ENCODE peak calls at places on chromosomes 5 and 9, in four cellular contexts. One of them, this sample, is unnamed.

GRCh38 chr5:143879646-143880045 is 67.7 kb downstream of the HMHB1 start:
- DNase-seq in mesendoderm: no peak
- DNase-seq in H9: no peak
- DNase-seq in H1: no peak
- DNase-seq in this sample: peak

GRCh38 chr9:21970800-21971620 is 23.2 kb downstream of the CDKN2A start:
- DNase-seq in mesendoderm: peak
- DNase-seq in H9: peak
- DNase-seq in H1: no peak
- DNase-seq in this sample: no peak

GRCh38 chr9:19119801-19120440 is 7.4 kb downstream of the PLIN2 start:
- DNase-seq in mesendoderm: no peak
- DNase-seq in H9: no peak
- DNase-seq in H1: no peak
- DNase-seq in this sample: no peak

GRCh38 chr9:113593682-113594281 is 130.3 kb downstream of the RGS3 start:
- DNase-seq in mesendoderm: peak
- DNase-seq in H9: peak
- DNase-seq in H1: peak
- DNase-seq in this sample: peak

GRCh38 chr5:56278267-56278826 is 45.2 kb upstream of the ANKRD55 start:
- DNase-seq in mesendoderm: peak
- DNase-seq in H9: no peak
- DNase-seq in H1: no peak
- DNase-seq in this sample: peak

GRCh38 chr5:82100303-82101077 is 128.7 kb downstream of the ATG10 start:
- DNase-seq in mesendoderm: peak
- DNase-seq in H9: peak
- DNase-seq in H1: no peak
- DNase-seq in this sample: peak

GRCh38 chr5:115243412-115243811 is 19.3 kb downstream of the PGGT1B start:
- DNase-seq in mesendoderm: no peak
- DNase-seq in H9: no peak
- DNase-seq in H1: no peak
- DNase-seq in this sample: peak

GRCh38 chr5:140546851-140547507 is 483 bp upstream of the EIF4EBP3 start:
- DNase-seq in mesendoderm: no peak
- DNase-seq in H9: no peak
- DNase-seq in H1: no peak
- DNase-seq in this sample: no peak

GRCh38 chr9:115158666-115159481 is 40.9 kb upstream of the TNC start:
- DNase-seq in mesendoderm: no peak
- DNase-seq in H9: no peak
- DNase-seq in H1: no peak
- DNase-seq in this sample: peak

GRCh38 chr9:15087031-15087417 is 176.8 kb upstream of the FREM1 start:
- DNase-seq in mesendoderm: no peak
- DNase-seq in H9: no peak
- DNase-seq in H1: no peak
- DNase-seq in this sample: peak

GRCh38 chr5:138402640-138403039 is 36.2 kb upstream of the REEP2 start:
- DNase-seq in mesendoderm: no peak
- DNase-seq in H9: no peak
- DNase-seq in H1: no peak
- DNase-seq in this sample: no peak

DNA sequence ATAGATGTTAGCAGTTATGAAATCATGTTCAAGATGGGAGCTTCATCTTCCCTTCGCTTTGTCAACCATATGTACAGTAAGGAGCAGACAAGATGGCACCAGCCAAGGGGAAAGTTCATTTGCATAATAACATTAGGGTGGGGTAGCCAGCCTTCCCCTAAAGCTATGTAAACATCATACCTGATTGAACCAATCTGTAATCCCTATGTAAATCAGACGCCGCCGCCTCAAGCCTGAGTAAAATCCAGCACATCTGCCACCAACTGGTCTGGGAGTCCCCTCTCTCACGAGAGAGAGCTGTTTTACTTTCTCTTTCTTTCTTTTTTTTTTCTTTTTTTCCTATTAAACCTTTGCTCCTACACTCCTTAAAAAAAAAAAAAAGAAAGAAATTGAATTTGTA is 30.8 kb upstream of the REEP2 start:
- DNase-seq in mesendoderm: peak
- DNase-seq in H9: no peak
- DNase-seq in H1: no peak
- DNase-seq in this sample: no peak
- H4K5ac ChIP-seq in mesendoderm: no peak
- H4K5ac ChIP-seq in H9: no peak
- H4K5ac ChIP-seq in H1: no peak
- H4K5ac ChIP-seq in this sample: no peak

DNA sequence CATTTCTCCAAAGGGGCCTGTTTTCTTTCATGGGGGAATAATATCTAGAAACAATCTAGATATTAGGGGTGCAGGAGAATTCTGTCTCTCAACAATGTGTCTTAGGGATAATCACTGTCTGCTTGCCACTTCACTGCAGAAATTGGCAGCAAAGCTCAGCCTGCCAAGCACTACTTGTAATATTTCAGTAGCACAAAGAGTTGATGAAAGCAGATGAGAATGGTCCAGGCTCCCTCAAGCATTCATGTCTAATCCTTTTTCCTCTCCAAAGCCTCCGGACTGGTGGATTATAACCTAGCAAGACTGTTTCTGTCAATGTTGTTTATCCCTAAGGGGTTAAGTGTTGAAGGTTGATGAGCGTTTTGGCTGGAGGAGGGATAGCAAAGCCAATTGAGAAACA is 13.3 kb upstream of the MPDZ start:
- DNase-seq in mesendoderm: no peak
- DNase-seq in H9: no peak
- DNase-seq in H1: no peak
- DNase-seq in this sample: no peak
- H4K5ac ChIP-seq in mesendoderm: no peak
- H4K5ac ChIP-seq in H9: no peak
- H4K5ac ChIP-seq in H1: no peak
- H4K5ac ChIP-seq in this sample: no peak

DNA sequence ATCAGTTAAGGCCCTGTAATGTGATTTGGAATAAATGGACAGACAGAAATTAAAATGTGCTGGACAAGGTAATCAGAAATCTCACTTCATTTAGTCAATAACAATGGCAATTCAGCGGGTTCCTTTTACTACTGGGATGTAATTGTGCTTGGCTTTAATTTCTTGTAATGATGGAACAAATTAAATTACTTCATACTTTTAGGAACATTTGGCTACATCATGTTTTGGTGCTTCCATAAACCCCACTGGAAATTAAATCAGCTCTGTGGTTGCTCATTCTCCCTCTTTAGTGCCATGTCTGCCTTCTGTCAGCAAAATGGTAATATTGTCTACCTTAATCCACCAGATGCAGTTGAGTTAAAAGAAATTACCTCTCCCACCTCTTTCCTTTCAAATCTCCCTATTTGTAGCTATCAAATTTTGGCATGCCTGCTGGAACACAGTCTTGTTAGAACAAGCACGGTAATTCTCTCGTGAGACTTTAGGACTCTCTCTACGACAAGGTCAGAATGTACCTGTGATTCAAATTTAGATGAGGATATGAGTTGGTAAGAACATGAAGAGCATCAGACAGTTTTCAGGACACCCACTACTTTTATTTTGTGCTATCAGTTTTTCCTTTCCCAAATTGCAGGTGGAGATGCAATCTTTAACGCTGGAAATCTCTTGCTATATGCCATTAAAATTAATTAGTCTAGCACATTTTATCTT is 476.3 kb downstream of the RAB3C start:
- DNase-seq in mesendoderm: no peak
- DNase-seq in H9: no peak
- DNase-seq in H1: no peak
- DNase-seq in this sample: no peak
- H4K5ac ChIP-seq in mesendoderm: no peak
- H4K5ac ChIP-seq in H9: no peak
- H4K5ac ChIP-seq in H1: no peak
- H4K5ac ChIP-seq in this sample: no peak

GRCh38 chr5:164303646-164304225 is 798.3 kb downstream of the MAT2B start:
- DNase-seq in mesendoderm: no peak
- DNase-seq in H9: no peak
- DNase-seq in H1: no peak
- DNase-seq in this sample: no peak

GRCh38 chr5:164300295-164300694 is 794.9 kb downstream of the MAT2B start:
- DNase-seq in mesendoderm: no peak
- DNase-seq in H9: no peak
- DNase-seq in H1: no peak
- DNase-seq in this sample: no peak

GRCh38 chr5:164301136-164301535 is 795.7 kb downstream of the MAT2B start:
- DNase-seq in mesendoderm: no peak
- DNase-seq in H9: no peak
- DNase-seq in H1: no peak
- DNase-seq in this sample: no peak

GRCh38 chr5:164301708-164302107 is 796.3 kb downstream of the MAT2B start:
- DNase-seq in mesendoderm: no peak
- DNase-seq in H9: no peak
- DNase-seq in H1: no peak
- DNase-seq in this sample: no peak

GRCh38 chr5:164302533-164303235 is 797.3 kb downstream of the MAT2B start:
- DNase-seq in mesendoderm: no peak
- DNase-seq in H9: no peak
- DNase-seq in H1: no peak
- DNase-seq in this sample: peak
- H4K5ac ChIP-seq in mesendoderm: no peak
- H4K5ac ChIP-seq in H9: no peak
- H4K5ac ChIP-seq in H1: no peak
- H4K5ac ChIP-seq in this sample: no peak

GRCh38 chr5:150172563-150172962 is 6.0 kb downstream of the CDX1 start:
- DNase-seq in mesendoderm: no peak
- DNase-seq in H9: no peak
- DNase-seq in H1: no peak
- DNase-seq in this sample: no peak

GRCh38 chr5:150173154-150173553 is 6.6 kb downstream of the CDX1 start:
- DNase-seq in mesendoderm: no peak
- DNase-seq in H9: no peak
- DNase-seq in H1: no peak
- DNase-seq in this sample: no peak

GRCh38 chr5:150175536-150175935 is 9.0 kb downstream of the CDX1 start:
- DNase-seq in mesendoderm: peak
- DNase-seq in H9: peak
- DNase-seq in H1: no peak
- DNase-seq in this sample: peak

GRCh38 chr5:150175076-150175475 is 8.5 kb downstream of the CDX1 start:
- DNase-seq in mesendoderm: no peak
- DNase-seq in H9: no peak
- DNase-seq in H1: no peak
- DNase-seq in this sample: no peak

GRCh38 chr5:150174285-150174684 is 7.7 kb downstream of the CDX1 start:
- DNase-seq in mesendoderm: no peak
- DNase-seq in H9: no peak
- DNase-seq in H1: no peak
- DNase-seq in this sample: no peak
- H4K5ac ChIP-seq in mesendoderm: no peak
- H4K5ac ChIP-seq in H9: no peak
- H4K5ac ChIP-seq in H1: no peak
- H4K5ac ChIP-seq in this sample: no peak

DNA sequence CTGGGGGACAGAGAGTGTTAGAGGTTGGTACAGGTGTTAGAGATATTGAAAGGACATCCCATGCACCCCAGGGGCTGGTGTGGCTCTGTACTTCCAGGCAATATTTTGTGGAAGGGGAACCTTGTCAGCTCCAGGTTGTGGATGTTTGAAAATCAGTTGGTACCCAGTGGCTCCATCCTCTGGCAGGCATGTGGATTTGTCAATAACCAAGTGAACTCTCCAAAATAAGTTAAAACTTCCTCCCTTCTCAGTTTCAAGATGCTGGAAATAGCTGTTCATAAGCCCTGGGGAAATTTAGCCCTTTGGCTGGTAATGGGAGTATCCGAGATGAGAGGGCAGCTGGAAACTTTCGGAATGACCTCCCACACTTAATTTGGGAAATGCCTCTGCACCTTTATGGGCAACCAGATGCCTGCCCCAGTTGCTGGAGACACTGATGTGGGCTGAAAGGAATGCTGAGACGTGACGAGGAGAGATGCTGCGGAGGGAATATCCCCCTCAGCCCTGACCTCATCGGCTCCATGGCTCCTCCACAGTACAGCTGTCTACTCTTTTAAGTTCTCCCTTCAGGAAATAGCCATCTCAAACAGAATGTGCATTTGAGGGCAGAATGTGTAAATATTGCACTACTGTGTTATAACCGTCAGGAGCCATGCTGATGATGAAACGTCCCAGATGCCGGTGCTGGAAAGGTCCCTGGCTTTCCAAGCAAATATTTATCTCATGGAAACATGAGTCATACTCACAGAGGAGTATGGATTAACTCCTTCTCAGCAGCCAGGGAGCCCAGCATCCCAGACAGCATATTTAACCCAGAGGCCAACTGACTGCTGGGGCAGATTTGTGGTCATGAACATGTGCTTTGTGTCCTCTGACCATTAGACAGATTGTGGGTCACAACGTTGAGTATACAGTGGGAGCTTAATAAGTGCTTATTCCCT is 29.5 kb downstream of the TGFBI start:
- DNase-seq in mesendoderm: peak
- DNase-seq in H9: peak
- DNase-seq in H1: no peak
- DNase-seq in this sample: peak
- H4K5ac ChIP-seq in mesendoderm: no peak
- H4K5ac ChIP-seq in H9: no peak
- H4K5ac ChIP-seq in H1: no peak
- H4K5ac ChIP-seq in this sample: peak

GRCh38 chr5:64458948-64459347 is 46.9 kb upstream of the RGS7BP start:
- DNase-seq in mesendoderm: no peak
- DNase-seq in H9: no peak
- DNase-seq in H1: no peak
- DNase-seq in this sample: no peak

GRCh38 chr5:64453405-64453804 is 52.4 kb upstream of the RGS7BP start:
- DNase-seq in mesendoderm: no peak
- DNase-seq in H9: no peak
- DNase-seq in H1: no peak
- DNase-seq in this sample: no peak

GRCh38 chr5:64462391-64462790 is 43.4 kb upstream of the RGS7BP start:
- DNase-seq in mesendoderm: no peak
- DNase-seq in H9: no peak
- DNase-seq in H1: no peak
- DNase-seq in this sample: no peak

GRCh38 chr5:64457846-64458245 is 48.0 kb upstream of the RGS7BP start:
- DNase-seq in mesendoderm: no peak
- DNase-seq in H9: no peak
- DNase-seq in H1: no peak
- DNase-seq in this sample: no peak
- H4K5ac ChIP-seq in mesendoderm: no peak
- H4K5ac ChIP-seq in H9: no peak
- H4K5ac ChIP-seq in H1: no peak
- H4K5ac ChIP-seq in this sample: no peak

GRCh38 chr9:109253637-109254284 is 67.1 kb downstream of the EPB41L4B start:
- DNase-seq in mesendoderm: peak
- DNase-seq in H9: no peak
- DNase-seq in H1: no peak
- DNase-seq in this sample: peak
- H4K5ac ChIP-seq in mesendoderm: no peak
- H4K5ac ChIP-seq in H9: no peak
- H4K5ac ChIP-seq in H1: no peak
- H4K5ac ChIP-seq in this sample: peak

GRCh38 chr9:132014218-132014800 is 65.4 kb downstream of the MED27 start:
- DNase-seq in mesendoderm: no peak
- DNase-seq in H9: no peak
- DNase-seq in H1: no peak
- DNase-seq in this sample: no peak
- H4K5ac ChIP-seq in mesendoderm: no peak
- H4K5ac ChIP-seq in H9: no peak
- H4K5ac ChIP-seq in H1: no peak
- H4K5ac ChIP-seq in this sample: no peak

GRCh38 chr5:172521338-172521932 is 67.1 kb upstream of the SH3PXD2B start:
- DNase-seq in mesendoderm: no peak
- DNase-seq in H9: no peak
- DNase-seq in H1: no peak
- DNase-seq in this sample: no peak
- H4K5ac ChIP-seq in mesendoderm: no peak
- H4K5ac ChIP-seq in H9: no peak
- H4K5ac ChIP-seq in H1: no peak
- H4K5ac ChIP-seq in this sample: no peak